ENCODE peak calls at places on chromosome 1, in seven cellular contexts. D is WERI-Rb-1, W is astrocyte, X is GM23338, C is K562, P is left ventricle myocardium inferior, O is heart right ventricle. F is an unnamed sample.

GRCh38 chr1:197776348-197777082 is 1.2 kb upstream of the DENND1B start:
- DNase-seq in D (no peak), W (peak; percentile 96), X (no peak), C (no peak), P (no peak), O (no peak), F (no peak)

GRCh38 chr1:196115641-196116040 is 492.6 kb downstream of the KCNT2 start:
- DNase-seq in D (no peak), W (peak; percentile 89), X (no peak), C (no peak), P (peak; percentile 72), O (peak; percentile 65), F (peak; percentile 79)

GRCh38 chr1:1308756-1309524 is 543 bp downstream of the PUSL1 start:
- DNase-seq in D (peak; percentile 43), W (no peak), X (peak; percentile 63), C (peak; percentile 61), P (peak; percentile 36), O (peak; percentile 42), F (no peak)

GRCh38 chr1:204306076-204306475 is 53.7 kb downstream of the PLEKHA6 start:
- DNase-seq in D (no peak), W (no peak), X (no peak), C (no peak), P (no peak), O (no peak), F (no peak)

GRCh38 chr1:162300057-162300917 is 76.4 kb downstream of the SPATA46 start:
- DNase-seq in D (no peak), W (no peak), X (peak; percentile 39), C (no peak), P (no peak), O (no peak), F (no peak)

GRCh38 chr1:9904571-9904970 is 5.5 kb downstream of the CTNNBIP1 start:
- DNase-seq in D (no peak), W (peak; percentile 65), X (no peak), C (no peak), P (no peak), O (no peak), F (peak; percentile 48)

GRCh38 chr1:198118136-198118535 is 38.7 kb upstream of the NEK7 start:
- DNase-seq in D (no peak), W (peak; percentile 98), X (no peak), C (no peak), P (peak; percentile 66), O (peak; percentile 49), F (peak; percentile 91)

GRCh38 chr1:219413523-219413922 is 199.4 kb downstream of the ZC3H11B start:
- DNase-seq in D (no peak), W (no peak), X (no peak), C (no peak), P (no peak), O (no peak), F (no peak)

GRCh38 chr1:211133393-211133840 is 531 bp downstream of the KCNH1 start:
- DNase-seq in D (peak; percentile 56), W (no peak), X (peak; percentile 62), C (no peak), P (no peak), O (peak; percentile 14), F (no peak)

GRCh38 chr1:234699795-234700665 is 90.1 kb upstream of the IRF2BP2 start:
- DNase-seq in D (peak; percentile 97), W (peak; percentile 74), X (no peak), C (peak; percentile 85), P (no peak), O (no peak), F (peak; percentile 78)

GRCh38 chr1:92186081-92186480 is 31.6 kb upstream of the C1orf146 start:
- DNase-seq in D (no peak), W (peak; percentile 53), X (no peak), C (no peak), P (no peak), O (no peak), F (peak; percentile 41)

GRCh38 chr1:103129255-103129654 is 20.9 kb upstream of the COL11A1 start:
- DNase-seq in D (no peak), W (peak; percentile 10), X (no peak), C (no peak), P (no peak), O (no peak), F (peak; percentile 69)

GRCh38 chr1:107871259-107871658 is 93.7 kb downstream of the VAV3 start:
- DNase-seq in D (no peak), W (no peak), X (no peak), C (no peak), P (no peak), O (no peak), F (no peak)

GRCh38 chr1:237873487-237873927 is 17.2 kb downstream of the ZP4 start:
- DNase-seq in D (peak; percentile 46), W (peak; percentile 96), X (peak; percentile 44), C (no peak), P (no peak), O (no peak), F (peak; percentile 65)

GRCh38 chr1:3610165-3610822 is 1.0 kb downstream of the MEGF6 start:
- DNase-seq in D (no peak), W (no peak), X (peak; percentile 66), C (no peak), P (no peak), O (no peak), F (no peak)

GRCh38 chr1:216416488-216416887 is 6.8 kb downstream of the USH2A start:
- DNase-seq in D (no peak), W (no peak), X (no peak), C (no peak), P (no peak), O (no peak), F (no peak)

GRCh38 chr1:32695098-32695904 is 7.3 kb downstream of the SYNC start:
- DNase-seq in D (no peak), W (peak; percentile 78), X (no peak), C (peak; percentile 42), P (peak; percentile 78), O (peak; percentile 73), F (peak; percentile 39)

GRCh38 chr1:121483234-121483633 is 298.5 kb downstream of the SRGAP2C start:
- DNase-seq in D (no peak), W (no peak), X (no peak), C (no peak), P (no peak), O (no peak), F (no peak)

GRCh38 chr1:154960446-154961136 is 991 bp downstream of the PYGO2 start:
- DNase-seq in D (no peak), W (no peak), X (no peak), C (no peak), P (no peak), O (no peak), F (no peak)
- H3K27ac ChIP-seq in D (peak overlapping the region; percentile 99), W (no peak overlapping the region), X (peak overlapping the region; percentile 97), C (peak overlapping the region; percentile 99), P (peak overlapping the region; percentile 100), O (peak overlapping the region; percentile 98), F (no peak overlapping the region)

GRCh38 chr1:112674440-112674985 is at the start of gene MOV10:
- DNase-seq in D (peak; percentile 80), W (peak; percentile 64), X (peak; percentile 89), C (peak; percentile 88), P (peak; percentile 81), O (peak; percentile 76), F (peak; percentile 59)

GRCh38 chr1:112677501-112677900 is 3.0 kb downstream of the MOV10 start:
- DNase-seq in D (no peak), W (no peak), X (no peak), C (no peak), P (no peak), O (no peak), F (no peak)

GRCh38 chr1:112676543-112676942 is 2.1 kb downstream of the MOV10 start:
- DNase-seq in D (no peak), W (no peak), X (no peak), C (no peak), P (no peak), O (no peak), F (no peak)

GRCh38 chr1:112674986-112675727 is 698 bp downstream of the MOV10 start:
- DNase-seq in D (peak; percentile 54), W (peak; percentile 10), X (peak; percentile 82), C (peak; percentile 86), P (peak; percentile 49), O (peak; percentile 62), F (no peak)

GRCh38 chr1:112675728-112676381 is 1.4 kb downstream of the MOV10 start:
- DNase-seq in D (no peak), W (no peak), X (no peak), C (no peak), P (no peak), O (no peak), F (no peak)
- H3K27ac ChIP-seq in D (peak overlapping the region; percentile 90), W (peak overlapping the region; percentile 86), X (no peak overlapping the region), C (peak overlapping the region; percentile 86), P (peak overlapping the region; percentile 91), O (peak overlapping the region; percentile 85), F (no peak overlapping the region)

DNA sequence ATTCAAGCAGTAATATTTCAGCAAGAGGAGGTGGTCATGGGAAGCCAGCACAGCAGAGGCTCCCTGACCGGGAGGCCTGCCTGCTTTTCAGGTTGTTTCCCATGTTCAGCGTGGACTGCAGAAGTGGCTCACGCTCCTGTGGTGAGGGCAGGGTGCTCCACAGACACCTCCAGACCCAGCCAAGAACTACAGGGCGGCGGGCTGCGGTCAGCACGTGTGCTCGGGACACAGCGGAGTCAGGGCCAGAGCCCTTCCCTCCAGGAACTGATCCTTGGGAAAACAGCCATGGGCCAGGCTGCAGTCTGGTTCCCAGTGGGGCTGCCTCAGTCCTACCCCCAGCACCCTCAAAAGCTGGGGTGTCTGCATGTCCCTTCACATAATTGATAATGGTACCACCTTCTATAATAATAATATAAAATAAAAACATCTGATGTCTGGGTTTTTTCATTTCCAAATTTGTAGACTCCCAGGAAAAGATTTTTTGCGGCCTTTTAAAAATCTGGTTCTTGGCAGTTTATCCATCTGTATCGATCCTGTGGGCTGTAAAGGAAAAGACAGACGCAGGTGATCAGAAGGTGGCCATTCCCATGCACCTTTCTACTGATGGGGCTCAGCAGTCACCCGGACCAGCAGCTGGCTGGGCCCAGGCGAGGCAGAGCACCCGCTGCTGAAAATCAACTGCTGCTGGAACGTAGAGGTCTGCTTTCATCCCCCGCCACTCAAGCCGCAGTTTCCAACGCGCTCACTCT is 10.7 kb downstream of the THAP3 start:
- DNase-seq in D (no peak), W (no peak), X (no peak), C (no peak), P (no peak), O (no peak), F (no peak)
- H3K27ac ChIP-seq in D (no peak overlapping the region), W (no peak overlapping the region), X (no peak overlapping the region), C (no peak overlapping the region), P (no peak overlapping the region), O (no peak overlapping the region), F (no peak overlapping the region)

GRCh38 chr1:201748331-201748730 is 80.6 kb upstream of the IPO9 start:
- DNase-seq in D (no peak), W (peak; percentile 98), X (peak; percentile 30), C (no peak), P (no peak), O (no peak), F (peak; percentile 94)
- H3K27ac ChIP-seq in D (no peak overlapping the region), W (peak overlapping the region; percentile 94), X (peak overlapping the region; percentile 5), C (no peak overlapping the region), P (peak overlapping the region; percentile 70), O (peak overlapping the region; percentile 47), F (peak overlapping the region; percentile 93)

F was measured in brain microvascular endothelial cell.